ENCODE peak calls at places on chromosomes 12 and 14, in eight cellular contexts. H is cardiac fibroblast; Y is psoas muscle; E is body of pancreas; D is dorsolateral prefrontal cortex; B is A549; T is ovary; R is stimulated activated naive CD8-positive, alpha-beta T cell treated with anti-CD3 and anti-CD28 coated beads, Interleukin-15, Interleukin-2, amounts not matched to agents 100 U/mL and 50 U/mL, for 24 hours. Z is an unnamed sample.

GRCh38 chr12:27999970-28000369 is 27.4 kb upstream of the PTHLH start:
- DNase-seq in D (no peak), R (no peak), Y (no peak), T (no peak), B (no peak), H (no peak), E (no peak), Z (no peak)

GRCh38 chr12:107441906-107442305 is 243.7 kb upstream of the PWP1 start:
- DNase-seq in B (no peak), E (no peak), T (no peak), D (no peak), R (no peak), H (peak), Y (no peak), Z (no peak)

GRCh38 chr12:47576256-47576655 is 129.6 kb downstream of the RPAP3 start:
- DNase-seq in T (no peak), D (peak), Y (no peak), B (no peak), H (no peak), E (no peak), R (no peak), Z (peak)

GRCh38 chr12:48185181-48185919 is 1.9 kb downstream of the CCDC184 start:
- DNase-seq in D (peak), T (no peak), R (no peak), B (no peak), Y (no peak), H (no peak), E (no peak), Z (peak)

GRCh38 chr14:68820999-68821683 is 28.3 kb upstream of the ZFP36L1 start:
- DNase-seq in T (no peak), R (no peak), B (no peak), E (no peak), H (no peak), D (no peak), Y (no peak), Z (no peak)

GRCh38 chr14:98957211-98958047 is 314.6 kb downstream of the BCL11B start:
- DNase-seq in D (no peak), Y (peak), R (no peak), H (peak), T (peak), E (peak), B (peak), Z (no peak)

GRCh38 chr12:60920841-60921495 is 1325.1 kb downstream of the SLC16A7 start:
- DNase-seq in R (no peak), D (no peak), H (peak), B (peak), E (no peak), Y (no peak), T (no peak), Z (no peak)

GRCh38 chr14:105116451-105117256 is 51.4 kb upstream of the GPR132 start:
- DNase-seq in D (no peak), E (no peak), H (no peak), T (no peak), R (no peak), B (no peak), Y (no peak), Z (no peak)

GRCh38 chr12:117151195-117152031 is 38.9 kb downstream of the FBXO21 start:
- DNase-seq in H (peak), D (peak), E (peak), Y (peak), B (peak), R (peak), T (peak), Z (peak)

GRCh38 chr12:46722737-46723136 is 103.1 kb downstream of the SLC38A4 start:
- DNase-seq in D (no peak), E (no peak), Y (no peak), H (peak), B (no peak), R (no peak), T (no peak), Z (no peak)

GRCh38 chr12:1281683-1282366 is 290.8 kb downstream of the ERC1 start:
- DNase-seq in T (no peak), D (no peak), H (peak), E (no peak), R (no peak), Y (no peak), B (no peak), Z (no peak)

GRCh38 chr12:41548926-41549325 is 360.8 kb downstream of the PDZRN4 start:
- DNase-seq in T (no peak), B (no peak), D (no peak), H (no peak), R (no peak), Y (no peak), E (no peak), Z (no peak)